ENCODE peak calls at places on chromosomes 11 and 22, in eight cellular contexts. G, E, H, D, F, T, J and X are unnamed samples.

GRCh38 chr22:16955678-16956210 is 52.3 kb downstream of the GAB4 start:
- DNase-seq in G (no peak), E (no peak), H (peak), D (no peak), F (peak), T (no peak), J (no peak), X (peak)

GRCh38 chr22:50207383-50208031 is 6.7 kb downstream of the SELENOO start:
- DNase-seq in G (no peak), E (no peak), H (no peak), D (no peak), F (no peak), T (no peak), J (no peak), X (no peak)

GRCh38 chr11:100639140-100639539 is 47.9 kb upstream of the ARHGAP42 start:
- DNase-seq in G (no peak), E (peak), H (no peak), D (no peak), F (peak), T (no peak), J (no peak), X (no peak)

GRCh38 chr22:35846804-35847203 is 129.1 kb downstream of the APOL5 start:
- DNase-seq in G (no peak), E (no peak), H (no peak), D (no peak), F (no peak), T (no peak), J (no peak), X (no peak)

GRCh38 chr11:47056261-47056915 is 119.8 kb downstream of the CSTPP1 start:
- DNase-seq in G (no peak), E (no peak), H (no peak), D (no peak), F (no peak), T (no peak), J (peak), X (peak)

GRCh38 chr22:42960146-42960509 is 54.8 kb downstream of the PACSIN2 start:
- DNase-seq in G (no peak), E (no peak), H (no peak), D (no peak), F (no peak), T (no peak), J (no peak), X (no peak)

GRCh38 chr11:44426958-44427357 is 117.0 kb upstream of the ALX4 start:
- DNase-seq in G (no peak), E (no peak), H (no peak), D (no peak), F (no peak), T (no peak), J (no peak), X (no peak)

GRCh38 chr11:108037636-108038035 is 28.9 kb downstream of the CUL5 start:
- DNase-seq in G (no peak), E (no peak), H (no peak), D (no peak), F (no peak), T (no peak), J (no peak), X (no peak)

GRCh38 chr11:31422703-31423102 is 53.0 kb downstream of the DNAJC24 start:
- DNase-seq in G (no peak), E (no peak), H (no peak), D (no peak), F (no peak), T (no peak), J (no peak), X (no peak)

GRCh38 chr11:61890536-61891330 is 612 bp downstream of the FADS3 start:
- DNase-seq in G (peak), E (peak), H (peak), D (no peak), F (no peak), T (peak), J (peak), X (no peak)

GRCh38 chr11:24496728-24497396 is at the start of gene LUZP2:
- DNase-seq in G (peak), E (peak), H (no peak), D (no peak), F (no peak), T (no peak), J (peak), X (no peak)

GRCh38 chr11:73121692-73122091 is 20.4 kb downstream of the FCHSD2 start:
- DNase-seq in G (no peak), E (no peak), H (no peak), D (no peak), F (no peak), T (no peak), J (no peak), X (no peak)

GRCh38 chr11:1549355-1550330 is 22.4 kb downstream of the DUSP8 start:
- DNase-seq in G (no peak), E (no peak), H (no peak), D (no peak), F (no peak), T (no peak), J (no peak), X (no peak)

GRCh38 chr22:45709866-45710265 is 38.2 kb downstream of the ATXN10 start:
- DNase-seq in G (no peak), E (no peak), H (no peak), D (no peak), F (no peak), T (no peak), J (no peak), X (no peak)

GRCh38 chr11:123061403-123062157 is at the start of gene HSPA8:
- DNase-seq in G (peak), E (peak), H (peak), D (peak), F (peak), T (no peak), J (peak), X (no peak)

GRCh38 chr22:42651134-42651533 is 1.9 kb upstream of the CYB5R3 start:
- DNase-seq in G (no peak), E (no peak), H (no peak), D (no peak), F (no peak), T (peak), J (no peak), X (no peak)

GRCh38 chr11:18590573-18590972 is 2.0 kb upstream of the UEVLD start:
- DNase-seq in G (no peak), E (no peak), H (no peak), D (no peak), F (no peak), T (no peak), J (no peak), X (no peak)

GRCh38 chr11:120022617-120023016 is 115.3 kb downstream of the TRIM29 start:
- DNase-seq in G (no peak), E (no peak), H (no peak), D (no peak), F (no peak), T (no peak), J (no peak), X (no peak)

GRCh38 chr11:109785714-109786113 is 307.5 kb upstream of the ZC3H12C start:
- DNase-seq in G (no peak), E (no peak), H (no peak), D (no peak), F (no peak), T (no peak), J (no peak), X (no peak)

GRCh38 chr22:50620861-50621490 is 7.0 kb downstream of the ARSA start:
- DNase-seq in G (no peak), E (no peak), H (peak), D (no peak), F (peak), T (no peak), J (no peak), X (no peak)

GRCh38 chr11:125275905-125276634 is 111.5 kb downstream of the PKNOX2 start:
- DNase-seq in G (no peak), E (no peak), H (no peak), D (no peak), F (peak), T (no peak), J (no peak), X (no peak)

GRCh38 chr11:117287668-117288067 is 3.5 kb upstream of the BACE1-AS start:
- DNase-seq in G (no peak), E (no peak), H (no peak), D (no peak), F (no peak), T (no peak), J (no peak), X (no peak)

GRCh38 chr22:37675930-37676571 is 615 bp downstream of the LGALS1 start:
- DNase-seq in G (peak), E (peak), H (peak), D (no peak), F (no peak), T (no peak), J (peak), X (no peak)

GRCh38 chr11:106378513-106379179 is 301.2 kb downstream of the AASDHPPT start:
- DNase-seq in G (no peak), E (no peak), H (no peak), D (no peak), F (no peak), T (no peak), J (no peak), X (no peak)

GRCh38 chr11:134565343-134565891 is 153.4 kb upstream of the B3GAT1 start:
- DNase-seq in G (no peak), E (no peak), H (no peak), D (no peak), F (no peak), T (no peak), J (no peak), X (no peak)

GRCh38 chr22:35630387-35630793 is 13.3 kb upstream of the MB start:
- DNase-seq in G (no peak), E (no peak), H (no peak), D (no peak), F (no peak), T (no peak), J (peak), X (no peak)

GRCh38 chr11:12201016-12201985 is 90.9 kb downstream of the MICAL2 start:
- DNase-seq in G (peak), E (no peak), H (no peak), D (no peak), F (no peak), T (no peak), J (no peak), X (no peak)

GRCh38 chr11:14894657-14895598 is 2.9 kb upstream of the CYP2R1 start:
- DNase-seq in G (peak), E (peak), H (peak), D (no peak), F (no peak), T (no peak), J (no peak), X (no peak)

GRCh38 chr11:59698506-59698905 is 15.1 kb downstream of the OR10V1 start:
- DNase-seq in G (no peak), E (no peak), H (no peak), D (no peak), F (no peak), T (no peak), J (no peak), X (no peak)

GRCh38 chr11:17407575-17407974 is 19.1 kb upstream of the KCNJ11 start:
- DNase-seq in G (no peak), E (no peak), H (no peak), D (no peak), F (no peak), T (no peak), J (no peak), X (no peak)

GRCh38 chr11:100730266-100730665 is 43.2 kb downstream of the ARHGAP42 start:
- DNase-seq in G (no peak), E (no peak), H (no peak), D (no peak), F (no peak), T (no peak), J (no peak), X (no peak)

GRCh38 chr11:20162824-20163777 is 2.8 kb upstream of the DBX1 start:
- DNase-seq in G (no peak), E (peak), H (peak), D (no peak), F (no peak), T (no peak), J (peak), X (no peak)

GRCh38 chr22:23552573-23552972 is 27.5 kb downstream of the IGLL1 start:
- DNase-seq in G (no peak), E (no peak), H (no peak), D (no peak), F (no peak), T (no peak), J (no peak), X (no peak)

GRCh38 chr11:57648791-57649735 is 649 bp downstream of the YPEL4 start:
- DNase-seq in G (no peak), E (no peak), H (peak), D (no peak), F (no peak), T (no peak), J (peak), X (no peak)

GRCh38 chr11:126284829-126285228 is 1.9 kb downstream of the TIRAP start:
- DNase-seq in G (peak), E (peak), H (peak), D (peak), F (peak), T (peak), J (peak), X (peak)

GRCh38 chr11:98545544-98546175 is 475.1 kb upstream of the CNTN5 start:
- DNase-seq in G (no peak), E (no peak), H (no peak), D (no peak), F (no peak), T (no peak), J (no peak), X (no peak)

GRCh38 chr11:133808393-133809140 is 36.7 kb downstream of the SPATA19 start:
- DNase-seq in G (no peak), E (no peak), H (no peak), D (no peak), F (no peak), T (no peak), J (no peak), X (no peak)

GRCh38 chr22:45980776-45981175 is 3.8 kb upstream of the WNT7B start:
- DNase-seq in G (no peak), E (no peak), H (no peak), D (no peak), F (no peak), T (no peak), J (no peak), X (no peak)

GRCh38 chr22:41687901-41688364 is 734 bp downstream of the SNU13 start:
- DNase-seq in G (peak), E (peak), H (peak), D (no peak), F (no peak), T (no peak), J (peak), X (peak)